ENCODE peak calls at places on chromosomes 7 and 10, in seven cellular contexts. H, F, C, A, D, I and R are unnamed samples.

GRCh38 chr7:154978045-154978444 is 24.9 kb downstream of the PAXIP1 start:
- DNase-seq in C (no peak), A (no peak), F (no peak), D (no peak), H (no peak), I (no peak), R (no peak)

GRCh38 chr7:70704921-70705346 is 427.0 kb upstream of the GALNT17 start:
- DNase-seq in I (no peak), F (no peak), C (no peak), A (no peak), H (no peak), D (no peak), R (no peak)

GRCh38 chr10:89235073-89235798 is 16.3 kb downstream of the LIPA start:
- DNase-seq in D (no peak), A (no peak), F (no peak), H (no peak), C (no peak), I (peak; percentile 55), R (no peak)

GRCh38 chr10:79069325-79070090 is 742 bp downstream of the ZMIZ1 start:
- DNase-seq in C (no peak), F (no peak), A (peak; percentile 78), H (no peak), I (no peak), D (peak; percentile 27), R (peak; percentile 59)

GRCh38 chr10:79159785-79160184 is 91.0 kb downstream of the ZMIZ1 start:
- DNase-seq in C (no peak), I (no peak), F (no peak), A (peak; percentile 88), D (no peak), H (peak; percentile 68), R (no peak)

GRCh38 chr10:76991571-76991970 is 646.0 kb downstream of the KCNMA1 start:
- DNase-seq in H (no peak), A (no peak), C (no peak), F (no peak), I (no peak), D (no peak), R (no peak)

GRCh38 chr7:52197234-52197633 is 838.2 kb upstream of the POM121L12 start:
- DNase-seq in I (no peak), H (no peak), C (no peak), A (no peak), F (no peak), D (no peak), R (no peak)

GRCh38 chr7:141427134-141427533 is 124.1 kb upstream of the AGK start:
- DNase-seq in C (no peak), F (no peak), D (no peak), H (no peak), I (no peak), A (no peak), R (no peak)

GRCh38 chr10:18094793-18095192 is 45.4 kb upstream of the CACNB2 start:
- DNase-seq in C (no peak), H (no peak), D (no peak), F (no peak), I (peak; percentile 59), A (no peak), R (peak; percentile 67)

GRCh38 chr10:88218362-88218761 is 354.9 kb downstream of the PTEN start:
- DNase-seq in D (no peak), H (no peak), F (no peak), I (no peak), A (no peak), C (no peak), R (no peak)

GRCh38 chr7:32506266-32507054 is 11.2 kb downstream of the AVL9 start:
- DNase-seq in C (no peak), A (peak; percentile 95), D (no peak), F (no peak), H (peak; percentile 90), I (peak; percentile 58), R (no peak)

DNA sequence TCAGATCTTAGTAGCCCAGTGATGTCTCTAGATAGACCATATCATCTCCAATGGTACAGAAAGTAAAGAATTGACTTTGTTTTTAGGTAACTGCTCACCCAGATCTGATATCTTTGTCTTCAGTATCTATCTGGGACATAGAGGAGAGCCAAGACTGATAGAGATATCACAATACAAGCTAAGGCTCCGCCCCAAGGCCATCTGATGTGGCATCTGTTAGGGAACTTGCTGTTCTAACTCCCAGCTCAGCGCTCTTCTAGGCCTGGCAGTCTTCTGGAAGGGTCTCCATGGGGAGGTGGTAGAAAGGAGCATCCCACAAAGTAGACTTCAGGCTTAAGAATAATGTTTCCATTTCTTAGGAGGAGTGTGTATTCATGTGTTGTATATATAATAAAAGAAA is 88.4 kb upstream of the SAMD8 start:
- DNase-seq in F (no peak), H (no peak), D (no peak), A (no peak), C (no peak), I (no peak), R (no peak)
- H3K23ac ChIP-seq in F (no peak overlapping the region), H (no peak overlapping the region), D (no peak overlapping the region), A (no peak overlapping the region), C (no peak overlapping the region), I (no peak overlapping the region), R (no peak overlapping the region)

GRCh38 chr7:151423226-151423625 is 13.4 kb upstream of the WDR86 start:
- DNase-seq in D (no peak), A (no peak), H (no peak), F (no peak), I (no peak), C (no peak), R (no peak)

GRCh38 chr7:151424799-151425198 is 15.0 kb upstream of the WDR86 start:
- DNase-seq in C (no peak), D (no peak), H (peak; percentile 52), F (no peak), A (peak; percentile 77), I (no peak), R (no peak)

GRCh38 chr7:151423936-151424335 is 14.1 kb upstream of the WDR86 start:
- DNase-seq in D (no peak), I (no peak), F (no peak), A (no peak), C (no peak), H (no peak), R (no peak)

GRCh38 chr7:151420144-151420543 is 10.3 kb upstream of the WDR86 start:
- DNase-seq in F (no peak), C (no peak), D (no peak), A (no peak), H (peak; percentile 12), I (no peak), R (no peak)

DNA sequence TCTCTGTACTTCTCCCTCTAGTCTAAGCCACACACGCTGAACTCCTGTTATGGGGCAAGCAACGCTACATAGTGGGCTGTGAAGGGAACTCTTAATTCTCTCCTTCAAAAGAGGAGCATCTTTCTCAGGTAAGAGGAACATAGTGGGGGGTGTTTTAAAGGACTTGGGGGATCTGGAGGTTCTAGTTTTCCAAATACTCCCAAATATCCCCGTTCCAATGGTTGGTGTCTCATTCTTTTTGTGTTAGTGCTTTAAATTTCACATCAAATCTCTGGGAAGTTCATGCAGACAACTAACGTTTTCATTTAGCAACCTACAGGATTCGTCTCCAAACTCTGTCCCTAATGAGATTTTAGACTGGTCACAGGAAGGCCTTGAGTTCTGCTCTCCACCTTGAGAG is 12.4 kb upstream of the WDR86 start:
- DNase-seq in D (no peak), H (no peak), I (no peak), A (no peak), C (no peak), F (no peak), R (no peak)
- H3K23ac ChIP-seq in D (no peak overlapping the region), H (no peak overlapping the region), I (no peak overlapping the region), A (no peak overlapping the region), C (no peak overlapping the region), F (no peak overlapping the region), R (no peak overlapping the region)

DNA sequence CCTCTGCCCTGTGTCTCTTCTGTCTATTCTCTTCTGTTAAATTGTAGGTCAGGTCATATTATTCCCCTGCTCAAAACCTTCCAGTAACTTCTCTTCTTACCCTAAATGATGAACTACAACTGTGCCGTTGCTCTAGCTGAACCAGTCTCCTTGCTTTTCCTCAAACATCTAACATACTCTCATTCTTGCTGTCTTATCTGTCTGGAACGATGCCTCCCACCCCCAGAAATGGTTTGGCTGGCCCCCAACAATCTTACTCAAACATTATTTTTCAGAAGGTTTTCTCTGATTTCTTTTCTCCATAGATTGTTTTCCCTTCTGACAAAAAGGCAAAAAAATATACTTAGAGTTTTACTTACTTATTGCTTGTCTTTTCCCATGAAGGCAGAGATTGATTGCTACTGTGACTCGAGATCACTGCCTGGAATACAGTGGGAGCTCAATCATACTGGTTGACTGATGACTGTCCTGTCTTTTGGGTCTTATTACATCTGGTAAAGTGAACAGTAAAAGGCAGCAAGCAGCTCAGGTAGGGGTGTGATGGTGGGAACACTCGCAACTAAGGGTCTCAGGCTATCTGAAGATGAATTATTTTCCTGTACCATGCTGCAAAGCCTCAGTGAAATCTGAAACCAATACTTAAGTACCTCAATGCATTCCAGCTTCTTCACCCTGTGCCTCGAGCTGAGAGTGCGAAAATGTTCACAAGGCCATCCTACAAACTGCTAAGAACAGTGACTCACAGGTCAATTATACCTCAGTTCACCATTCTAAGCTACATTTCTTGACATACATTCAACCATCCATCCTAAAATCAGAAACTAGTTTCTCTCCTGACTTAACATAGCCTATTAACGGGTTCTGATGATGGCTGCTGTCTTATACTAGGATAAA is 67.6 kb downstream of the DNMBP start:
- DNase-seq in F (no peak), H (peak; percentile 78), I (no peak), A (peak; percentile 85), D (no peak), C (no peak), R (peak; percentile 40)
- H3K23ac ChIP-seq in F (no peak overlapping the region), H (no peak overlapping the region), I (no peak overlapping the region), A (no peak overlapping the region), D (no peak overlapping the region), C (no peak overlapping the region), R (no peak overlapping the region)

GRCh38 chr7:25658375-25658774 is 430.1 kb upstream of the NPVF start:
- DNase-seq in C (no peak), D (no peak), F (no peak), I (no peak), A (no peak), H (no peak), R (no peak)

GRCh38 chr7:25656581-25657026 is 428.3 kb upstream of the NPVF start:
- DNase-seq in F (no peak), C (no peak), H (no peak), A (no peak), I (no peak), D (no peak), R (no peak)

GRCh38 chr7:25656071-25656470 is 427.8 kb upstream of the NPVF start:
- DNase-seq in I (no peak), F (no peak), D (no peak), A (no peak), H (no peak), C (no peak), R (no peak)

GRCh38 chr7:25662881-25663588 is 434.7 kb upstream of the NPVF start:
- DNase-seq in C (no peak), A (no peak), I (no peak), H (no peak), D (no peak), F (no peak), R (no peak)

GRCh38 chr7:25659841-25660240 is 431.6 kb upstream of the NPVF start:
- DNase-seq in C (no peak), H (no peak), D (no peak), F (no peak), A (no peak), I (no peak), R (no peak)
- H3K23ac ChIP-seq in C (no peak overlapping the region), H (no peak overlapping the region), D (no peak overlapping the region), F (no peak overlapping the region), A (no peak overlapping the region), I (no peak overlapping the region), R (no peak overlapping the region)

GRCh38 chr7:118699222-118699621 is 474.7 kb downstream of the ANKRD7 start:
- DNase-seq in D (no peak), F (no peak), A (no peak), I (no peak), H (no peak), C (no peak), R (no peak)

GRCh38 chr7:118696879-118697278 is 472.4 kb downstream of the ANKRD7 start:
- DNase-seq in A (no peak), D (no peak), H (no peak), C (no peak), F (no peak), I (no peak), R (no peak)
- H3K23ac ChIP-seq in A (no peak overlapping the region), D (no peak overlapping the region), H (no peak overlapping the region), C (no peak overlapping the region), F (no peak overlapping the region), I (no peak overlapping the region), R (no peak overlapping the region)